ENCODE peak calls at places on chromosomes 1 and 21, in four cellular contexts. F is ovary; L is endodermal cell; Q is CD4-positive, alpha-beta memory T cell. O is an unnamed sample. For H3K9me3, the result is how much of the 10 kb centered on the place peaks cover.

GRCh38 chr1:172135923-172136610 is 284.4 kb upstream of the C1orf105 start:
- DNase-seq in F (no peak), Q (no peak), L (no peak), O (no peak)

GRCh38 chr1:119885903-119886783 is 10.2 kb downstream of the ADAM30 start:
- DNase-seq in L (peak), Q (peak), F (peak), O (peak)

GRCh38 chr1:56577859-56578663 is 1.3 kb downstream of the PLPP3 start:
- DNase-seq in Q (no peak), F (peak), L (peak), O (no peak)

GRCh38 chr1:242435200-242435599 is 89.3 kb downstream of the PLD5 start:
- DNase-seq in L (no peak), F (no peak), Q (no peak), O (no peak)

GRCh38 chr1:211653907-211654553 is 21.4 kb downstream of the NEK2 start:
- DNase-seq in L (no peak), Q (no peak), F (no peak), O (no peak)

GRCh38 chr1:54107131-54107530 is 45.7 kb downstream of the CDCP2 start:
- DNase-seq in F (no peak), L (peak), Q (no peak), O (no peak)

GRCh38 chr1:115330480-115331013 is 7.5 kb downstream of the NGF start:
- DNase-seq in F (peak), Q (no peak), L (no peak), O (no peak)

GRCh38 chr1:236997882-236998281 is 6.4 kb downstream of the MT1HL1 start:
- DNase-seq in F (no peak), L (peak), Q (no peak), O (no peak)

GRCh38 chr1:228403231-228403631 is 3.4 kb downstream of the TRIM11 start:
- DNase-seq in L (peak), Q (no peak), F (peak), O (no peak)

GRCh38 chr1:209645574-209646452 is 6.4 kb downstream of the LAMB3 start:
- DNase-seq in F (no peak), Q (no peak), L (no peak), O (no peak)

GRCh38 chr1:10508511-10508951 is 33.8 kb downstream of the PEX14 start:
- DNase-seq in L (peak), F (no peak), Q (no peak), O (no peak)

GRCh38 chr1:95071539-95071938 is 1.2 kb downstream of the ALG14 start:
- DNase-seq in F (no peak), L (no peak), Q (no peak), O (no peak)

GRCh38 chr1:99268021-99268420 is 3.7 kb downstream of the PLPPR4 start:
- DNase-seq in Q (no peak), F (no peak), L (no peak), O (no peak)

GRCh38 chr1:202694354-202694753 is 15.9 kb downstream of the SYT2 start:
- DNase-seq in F (no peak), Q (no peak), L (no peak), O (no peak)

GRCh38 chr1:186750250-186750649 is 70.0 kb upstream of the PTGS2 start:
- DNase-seq in L (no peak), F (no peak), Q (no peak), O (no peak)

GRCh38 chr1:207243756-207244408 is 77.6 kb upstream of the CD55 start:
- DNase-seq in F (no peak), Q (no peak), L (no peak), O (no peak)

GRCh38 chr1:27940297-27940696 is 5.5 kb downstream of the SMPDL3B start:
- DNase-seq in L (peak), F (no peak), Q (peak), O (peak)

GRCh38 chr1:180123463-180123936 is 31.2 kb upstream of the QSOX1 start:
- DNase-seq in F (no peak), L (no peak), Q (no peak), O (no peak)

GRCh38 chr1:180042994-180043622 is 88.5 kb downstream of the CEP350 start:
- DNase-seq in L (no peak), F (no peak), Q (no peak), O (no peak)

GRCh38 chr1:206774096-206774495 is 1.8 kb upstream of the IL10 start:
- DNase-seq in Q (no peak), L (no peak), F (no peak), O (no peak)

GRCh38 chr21:22885614-22886013 is 1887.4 kb downstream of the NCAM2 start:
- DNase-seq in L (no peak), F (no peak), Q (no peak), O (no peak)

DNA sequence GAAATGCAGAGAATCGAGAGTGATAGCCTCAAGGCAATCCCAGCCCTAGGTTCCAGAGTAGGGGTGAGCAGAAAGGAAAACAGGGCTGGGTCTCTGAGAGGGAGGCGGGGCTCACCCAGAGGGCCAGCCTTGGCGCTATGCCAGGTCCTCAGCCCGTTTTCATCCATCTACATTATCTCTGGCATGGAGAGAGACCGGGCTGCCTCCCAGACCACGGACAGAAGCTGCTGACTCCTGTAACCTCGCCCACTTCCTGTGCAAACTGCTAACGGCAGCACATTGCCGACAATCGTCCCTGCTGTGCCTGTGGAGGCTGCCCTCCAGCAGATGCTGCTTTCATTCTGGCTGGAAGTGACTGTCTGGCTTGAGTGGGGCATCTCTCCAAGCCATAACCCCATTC is 569.1 kb downstream of the NPHP4 start:
- DNase-seq in L (peak), Q (peak), F (no peak), O (no peak)
- H3K9me3 ChIP-seq in L (under half), Q (under half), F (under half), O (under half)

DNA sequence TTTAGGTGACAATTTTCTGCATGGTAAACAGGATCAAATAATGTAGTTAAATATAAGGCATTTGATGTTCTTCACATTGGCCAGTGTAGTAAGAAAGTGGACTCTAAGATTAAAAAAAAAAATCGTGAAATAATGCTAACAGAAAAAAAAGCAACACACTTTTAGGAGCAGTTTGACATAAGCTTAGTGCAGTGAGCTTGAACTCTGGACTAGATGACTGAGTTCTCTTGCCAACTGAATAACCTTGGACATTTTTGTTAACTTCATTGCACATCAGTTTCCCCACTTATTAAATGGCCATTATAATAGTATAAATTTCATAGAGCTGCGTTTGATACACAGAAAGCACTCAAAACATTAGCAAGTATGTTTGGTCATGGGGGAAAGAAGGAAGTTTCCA is 649.3 kb upstream of the ADGRL4 start:
- DNase-seq in F (no peak), Q (no peak), L (no peak), O (no peak)
- H3K9me3 ChIP-seq in F (under half), Q (under half), L (under half), O (under half)

GRCh38 chr21:37833301-37833700 is 83.0 kb downstream of the KCNJ6 start:
- DNase-seq in F (no peak), L (no peak), Q (no peak), O (no peak)
- H3K9me3 ChIP-seq in F (under half), L (under half), Q (under half), O (under half)

GRCh38 chr1:3009556-3009955 is 11.7 kb upstream of the ACTRT2 start:
- DNase-seq in L (no peak), Q (no peak), F (no peak), O (no peak)
- H3K9me3 ChIP-seq in L (under half), Q (under half), F (under half), O (under half)

GRCh38 chr21:23955130-23955873 is 1652.0 kb downstream of the MRPL39 start:
- DNase-seq in L (no peak), F (no peak), Q (no peak), O (no peak)

GRCh38 chr21:23963454-23963853 is 1643.8 kb downstream of the MRPL39 start:
- DNase-seq in Q (no peak), L (no peak), F (no peak), O (no peak)

DNA sequence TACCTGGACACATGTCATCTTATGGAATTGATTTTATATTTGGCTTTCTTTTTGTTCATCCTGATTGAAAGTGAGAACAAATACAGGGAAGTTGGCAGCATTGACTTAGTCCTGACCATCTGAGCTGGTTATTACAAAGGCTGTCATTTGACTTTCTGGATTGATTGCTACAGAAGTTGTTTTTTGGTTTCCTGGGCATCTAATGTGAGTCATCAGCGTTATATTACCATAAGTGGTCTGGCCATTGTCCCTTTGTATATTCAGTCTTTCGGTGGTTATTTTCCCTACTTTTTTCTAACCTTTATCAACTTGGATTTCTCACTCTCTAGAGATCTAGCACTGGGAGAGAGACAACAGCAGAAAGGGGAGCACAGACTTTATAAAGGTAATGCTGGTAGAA is 1646.5 kb downstream of the MRPL39 start:
- DNase-seq in Q (no peak), L (no peak), F (no peak), O (no peak)
- H3K9me3 ChIP-seq in Q (under half), L (under half), F (under half), O (under half)

DNA sequence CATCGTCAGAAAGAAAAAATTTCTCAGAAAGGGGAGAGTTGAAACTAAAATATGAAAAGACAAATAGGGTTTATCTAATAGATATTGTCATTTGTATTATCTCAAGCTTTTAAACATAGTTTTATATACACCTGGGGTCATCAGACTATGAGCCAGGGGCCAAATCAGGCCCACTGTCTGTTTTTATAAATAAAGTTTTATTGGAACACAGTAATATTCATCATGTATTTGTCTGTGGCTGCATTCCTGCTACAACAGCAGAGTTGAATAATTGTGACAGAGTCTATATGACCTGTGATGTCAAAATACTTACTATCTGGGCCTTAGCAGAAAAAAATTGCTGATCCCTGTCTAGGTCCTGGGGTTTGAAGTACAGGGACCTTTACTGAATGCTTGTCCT is 120.5 kb upstream of the RUNX1 start:
- DNase-seq in L (no peak), Q (no peak), F (no peak), O (no peak)
- H3K9me3 ChIP-seq in L (under half), Q (under half), F (under half), O (under half)

DNA sequence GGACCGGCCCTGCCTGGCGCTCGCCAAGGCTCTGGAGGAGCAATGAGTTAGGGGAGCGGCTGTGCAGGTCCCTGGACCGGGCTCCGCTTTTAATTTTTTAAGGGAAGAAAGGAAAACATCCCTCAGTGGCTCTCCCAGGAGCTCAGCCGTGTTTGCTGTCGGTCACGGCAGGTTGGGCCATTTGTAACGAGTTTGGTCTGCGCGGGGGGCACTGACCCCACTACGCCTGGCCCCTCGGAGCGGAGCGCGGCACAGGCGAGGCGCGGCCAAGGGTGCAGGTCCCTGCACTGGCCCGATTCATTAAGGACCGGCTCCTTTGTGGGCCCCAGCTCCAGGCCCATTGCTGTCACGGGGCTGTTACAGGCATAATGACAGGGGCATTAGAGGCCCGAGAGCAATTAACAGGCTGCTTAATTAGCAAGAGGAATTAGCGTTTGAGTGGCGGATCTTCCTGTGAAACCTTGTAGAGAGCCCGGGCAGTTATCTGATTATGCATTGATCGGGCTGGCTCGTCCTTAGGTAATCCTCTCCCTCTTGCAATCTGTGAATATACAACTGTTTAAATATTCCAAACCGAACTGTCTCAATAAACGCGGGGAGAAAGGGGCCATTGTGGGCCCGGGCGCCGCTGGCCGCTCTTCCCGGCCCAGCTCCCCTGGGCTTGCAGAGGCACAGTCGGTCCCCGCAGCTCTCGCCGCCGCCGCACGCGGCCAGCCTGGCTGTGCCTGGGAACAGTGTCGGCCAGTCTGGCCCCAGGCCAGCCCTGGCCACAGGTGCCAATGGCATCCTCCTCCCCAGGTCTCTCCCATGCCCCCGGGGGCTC is 56.8 kb downstream of the PRDM16 start:
- DNase-seq in F (no peak), L (no peak), Q (no peak), O (no peak)
- H3K9me3 ChIP-seq in F (under half), L (under half), Q (under half), O (under half)

DNA sequence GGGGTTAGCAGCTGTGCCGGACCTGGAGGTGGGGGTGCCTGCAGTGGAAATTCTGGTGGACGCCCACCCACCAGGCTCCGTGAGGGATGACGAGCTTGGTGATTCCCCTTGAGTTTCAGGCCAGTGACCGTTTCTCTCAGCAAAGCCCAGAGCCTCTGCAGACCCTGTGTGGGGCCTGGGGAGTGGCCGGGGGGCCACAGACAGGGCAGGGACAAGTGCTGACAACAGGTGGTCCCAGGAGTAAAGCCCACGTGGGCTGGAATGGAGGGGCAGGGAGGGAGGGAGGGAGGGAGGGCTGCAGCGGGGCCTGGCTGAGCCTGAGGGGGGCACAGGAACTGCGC is 52.8 kb downstream of the COL18A1 start:
- DNase-seq in F (no peak), Q (no peak), L (no peak), O (no peak)
- H3K9me3 ChIP-seq in F (under half), Q (under half), L (under half), O (under half)

DNA sequence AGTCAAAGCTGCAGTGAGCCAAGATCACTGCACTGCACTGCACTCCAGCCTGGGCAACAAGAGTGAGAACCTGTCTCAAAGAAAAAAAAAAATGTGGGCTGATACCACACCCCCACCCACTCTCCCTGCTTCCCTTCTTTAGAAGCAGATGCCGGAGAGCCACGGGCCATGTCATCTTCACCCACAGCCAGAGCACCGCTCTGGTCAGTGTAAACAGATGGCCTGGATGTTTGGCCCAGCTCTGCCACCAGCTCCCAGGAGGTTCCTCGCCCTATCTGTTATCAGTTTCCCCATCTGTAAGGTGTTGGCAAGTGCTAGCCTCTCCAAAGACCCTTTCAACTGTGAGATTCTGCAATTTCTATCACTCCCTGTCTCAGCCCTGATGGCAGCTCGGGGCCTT is 11.9 kb upstream of the ADGRB2 start:
- DNase-seq in F (no peak), Q (no peak), L (no peak), O (no peak)
- H3K9me3 ChIP-seq in F (under half), Q (under half), L (under half), O (under half)

DNA sequence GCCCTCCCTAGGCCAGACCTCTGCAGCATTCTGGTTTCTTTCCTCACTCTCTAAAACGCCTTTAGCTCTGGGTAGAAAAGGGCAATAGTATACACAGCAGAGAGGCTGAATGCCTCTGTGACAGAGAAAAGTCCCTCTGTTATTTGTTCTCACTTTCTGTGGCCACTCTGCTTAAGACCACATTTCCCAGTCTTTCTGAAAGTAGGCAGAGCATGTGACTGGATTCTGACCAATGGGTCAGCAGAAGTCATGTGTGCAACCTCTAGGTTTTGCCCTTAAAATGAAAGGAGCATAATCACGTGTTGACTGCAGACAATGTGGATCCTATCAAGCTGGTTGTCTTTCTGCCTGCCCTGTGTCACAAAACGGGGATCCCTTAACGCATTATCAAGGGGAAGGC is 79.7 kb upstream of the MARK1 start:
- DNase-seq in Q (no peak), F (no peak), L (no peak), O (no peak)
- H3K9me3 ChIP-seq in Q (under half), F (under half), L (under half), O (under half)

O was measured in T-helper 17 cell.